ENCODE peak calls at places on chromosomes 2 and 18, in five cellular contexts. L is HCT116, D is fibroblast of pulmonary artery, J is RWPE1, G is BJ. F is an unnamed sample.

GRCh38 chr2:169173876-169174275 is 104.5 kb downstream of the DHRS9 start:
- DNase-seq in L (no peak), D (no peak), J (no peak), G (no peak), F (no peak)

GRCh38 chr2:183349046-183349445 is 224.8 kb downstream of the NUP35 start:
- DNase-seq in L (no peak), D (no peak), J (no peak), G (no peak), F (no peak)

GRCh38 chr2:114546511-114546910 is 104.1 kb downstream of the DPP10 start:
- DNase-seq in L (no peak), D (no peak), J (no peak), G (no peak), F (no peak)

GRCh38 chr2:201969938-201970785 is 63.5 kb upstream of the FZD7 start:
- DNase-seq in L (no peak), D (peak), J (no peak), G (no peak), F (peak)

GRCh38 chr2:9805435-9806297 is 37.6 kb upstream of the TAF1B start:
- DNase-seq in L (no peak), D (peak), J (no peak), G (no peak), F (peak)

GRCh38 chr18:70243545-70243944 is 38.1 kb upstream of the RTTN start:
- DNase-seq in L (no peak), D (no peak), J (no peak), G (no peak), F (no peak)

GRCh38 chr18:73715228-73715670 is 432.4 kb downstream of the FBXO15 start:
- DNase-seq in L (no peak), D (peak), J (no peak), G (no peak), F (peak)

GRCh38 chr2:129821445-129821844 is 158.0 kb upstream of the RAB6C start:
- DNase-seq in L (no peak), D (no peak), J (no peak), G (no peak), F (no peak)

GRCh38 chr2:187461294-187462261 is 13.5 kb upstream of the CALCRL start:
- DNase-seq in L (no peak), D (peak), J (no peak), G (no peak), F (peak)

GRCh38 chr18:42025974-42026625 is 71.1 kb downstream of the PIK3C3 start:
- DNase-seq in L (no peak), D (no peak), J (no peak), G (no peak), F (no peak)

GRCh38 chr18:7259482-7259881 is 28.6 kb downstream of the LRRC30 start:
- DNase-seq in L (no peak), D (no peak), J (no peak), G (no peak), F (no peak)

GRCh38 chr2:176457486-176457885 is 188.2 kb downstream of the MTX2 start:
- DNase-seq in L (no peak), D (peak), J (no peak), G (no peak), F (peak)

GRCh38 chr2:179443175-179443574 is 178.5 kb upstream of the SESTD1 start:
- DNase-seq in L (no peak), D (no peak), J (no peak), G (no peak), F (no peak)

GRCh38 chr18:48680339-48680738 is 141.5 kb downstream of the CTIF start:
- DNase-seq in L (no peak), D (no peak), J (no peak), G (no peak), F (no peak)

GRCh38 chr2:179270689-179271088 is 6.1 kb upstream of the SESTD1 start:
- DNase-seq in L (no peak), D (no peak), J (no peak), G (no peak), F (no peak)

GRCh38 chr18:43277164-43277600 is at the start of gene SYT4:
- DNase-seq in L (no peak), D (peak), J (peak), G (no peak), F (peak)

GRCh38 chr2:98412751-98413445 is 31.8 kb upstream of the INPP4A start:
- DNase-seq in L (peak), D (peak), J (peak), G (peak), F (peak)

GRCh38 chr2:11305958-11306357 is 38.5 kb downstream of the ROCK2 start:
- DNase-seq in L (no peak), D (peak), J (no peak), G (peak), F (peak)

GRCh38 chr2:74226648-74227213 is 28.3 kb downstream of the MTHFD2 start:
- DNase-seq in L (no peak), D (no peak), J (peak), G (no peak), F (peak)

GRCh38 chr2:10537522-10538195 is 89.5 kb upstream of the ODC1 start:
- DNase-seq in L (no peak), D (no peak), J (no peak), G (no peak), F (no peak)

GRCh38 chr2:21195326-21195725 is 71.6 kb downstream of the TDRD15 start:
- DNase-seq in L (no peak), D (no peak), J (no peak), G (no peak), F (no peak)

GRCh38 chr2:6556755-6557154 is 309.0 kb downstream of the CMPK2 start:
- DNase-seq in L (peak), D (peak), J (peak), G (peak), F (peak)

GRCh38 chr18:12408247-12408869 is 629 bp downstream of the PRELID3A start:
- DNase-seq in L (no peak), D (peak), J (no peak), G (no peak), F (peak)

GRCh38 chr2:149562304-149562703 is 25.3 kb downstream of the MMADHC start:
- DNase-seq in L (no peak), D (peak), J (no peak), G (peak), F (peak)

GRCh38 chr2:204763974-204764703 is 218.9 kb downstream of the PARD3B start:
- DNase-seq in L (no peak), D (no peak), J (no peak), G (no peak), F (no peak)

GRCh38 chr2:186575302-186575701 is 14.6 kb upstream of the ITGAV start:
- DNase-seq in L (peak), D (peak), J (peak), G (peak), F (peak)

GRCh38 chr18:21599585-21600525 is 649 bp downstream of the ESCO1 start:
- DNase-seq in L (no peak), D (peak), J (peak), G (no peak), F (peak)

GRCh38 chr2:196410008-196410407 is 229.5 kb upstream of the CCDC150 start:
- DNase-seq in L (no peak), D (peak), J (no peak), G (no peak), F (no peak)

GRCh38 chr18:11497585-11497984 is 111.8 kb upstream of the SLC35G4 start:
- DNase-seq in L (no peak), D (peak), J (no peak), G (peak), F (peak)

GRCh38 chr2:153360239-153360638 is 118.3 kb downstream of the RPRM start:
- DNase-seq in L (no peak), D (no peak), J (no peak), G (no peak), F (no peak)

GRCh38 chr2:231094671-231095346 is 30.0 kb downstream of the HTR2B start:
- DNase-seq in L (no peak), D (no peak), J (no peak), G (no peak), F (no peak)

GRCh38 chr2:128396500-128396891 is 77.8 kb upstream of the HS6ST1 start:
- DNase-seq in L (no peak), D (no peak), J (no peak), G (no peak), F (no peak)

GRCh38 chr2:18473241-18473841 is 87.1 kb downstream of the RDH14 start:
- DNase-seq in L (no peak), D (peak), J (peak), G (peak), F (peak)

GRCh38 chr18:66046025-66046602 is 295.3 kb downstream of the CDH7 start:
- DNase-seq in L (no peak), D (no peak), J (no peak), G (no peak), F (no peak)
- TF ChIP-seq CTCF in L (no peak), D (no peak), J (no peak), G (no peak), F (no peak)

GRCh38 chr2:110876167-110876999 is 144.0 kb downstream of the ACOXL start:
- DNase-seq in L (no peak), D (no peak), J (no peak), G (no peak), F (no peak)
- TF ChIP-seq CTCF in L (no peak), D (no peak), J (no peak), G (no peak), F (no peak)

DNA sequence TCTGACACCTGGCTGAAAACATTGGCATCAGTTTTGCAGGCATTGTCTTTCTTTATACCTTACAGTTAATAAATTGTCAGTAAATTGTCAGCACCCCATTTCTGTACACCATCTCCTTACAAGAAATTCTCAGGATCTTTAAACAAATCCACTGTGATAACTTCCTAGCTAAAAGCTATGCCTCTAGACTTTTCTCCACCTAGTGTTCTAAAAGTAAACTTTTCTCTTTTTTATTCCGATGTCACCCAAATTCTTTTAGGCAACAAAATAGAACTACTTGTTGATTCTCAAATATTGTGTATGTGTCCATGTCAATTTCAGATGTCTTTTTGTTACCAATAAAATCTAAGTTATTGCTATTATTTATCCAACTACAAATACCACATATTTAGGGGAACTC is 617.4 kb upstream of the NRXN1 start:
- DNase-seq in L (no peak), D (no peak), J (no peak), G (no peak), F (no peak)
- TF ChIP-seq CTCF in L (no peak), D (peak), J (no peak), G (no peak), F (no peak)

DNA sequence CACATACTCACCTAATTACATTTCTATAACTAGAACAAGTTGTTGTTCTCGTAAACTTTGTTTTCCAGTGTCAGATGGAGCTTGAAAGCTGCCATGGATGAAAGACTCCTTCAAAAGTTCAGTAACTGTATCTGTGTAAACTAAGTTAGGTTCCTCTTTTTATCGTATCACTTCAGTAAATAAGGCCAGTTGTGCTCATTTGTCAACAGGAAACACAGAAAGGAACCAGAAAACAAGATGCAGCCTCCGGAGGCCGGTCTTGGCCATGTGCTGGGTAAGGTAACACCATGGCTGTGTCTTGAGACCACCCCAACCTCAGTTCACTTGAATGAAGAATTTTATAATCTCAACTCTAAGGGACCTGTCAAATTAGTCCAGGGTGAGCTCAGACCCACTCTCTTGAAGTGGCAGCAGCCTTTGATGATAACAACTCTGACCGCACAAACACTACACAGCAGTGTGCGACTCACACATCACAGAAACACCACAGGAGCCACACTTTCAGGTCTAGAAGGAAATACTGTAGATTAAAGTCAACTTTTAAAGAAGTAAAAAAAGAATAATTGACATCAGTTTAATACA is 213.8 kb downstream of the AFF3 start:
- DNase-seq in L (no peak), D (no peak), J (no peak), G (no peak), F (no peak)
- TF ChIP-seq CTCF in L (no peak), D (no peak), J (no peak), G (no peak), F (no peak)

GRCh38 chr2:177671662-177672061 is 279.1 kb downstream of the AGPS start:
- DNase-seq in L (no peak), D (no peak), J (no peak), G (no peak), F (no peak)
- TF ChIP-seq CTCF in L (no peak), D (no peak), J (no peak), G (no peak), F (no peak)

GRCh38 chr2:144553379-144553778 is 33.5 kb upstream of the ZEB2 start:
- DNase-seq in L (no peak), D (peak), J (peak), G (peak), F (peak)

GRCh38 chr2:144548532-144549191 is 28.7 kb upstream of the ZEB2 start:
- DNase-seq in L (no peak), D (no peak), J (no peak), G (no peak), F (no peak)

GRCh38 chr2:144552821-144553220 is 32.9 kb upstream of the ZEB2 start:
- DNase-seq in L (no peak), D (no peak), J (no peak), G (no peak), F (no peak)

GRCh38 chr2:144550084-144550483 is 30.2 kb upstream of the ZEB2 start:
- DNase-seq in L (no peak), D (no peak), J (no peak), G (no peak), F (no peak)

DNA sequence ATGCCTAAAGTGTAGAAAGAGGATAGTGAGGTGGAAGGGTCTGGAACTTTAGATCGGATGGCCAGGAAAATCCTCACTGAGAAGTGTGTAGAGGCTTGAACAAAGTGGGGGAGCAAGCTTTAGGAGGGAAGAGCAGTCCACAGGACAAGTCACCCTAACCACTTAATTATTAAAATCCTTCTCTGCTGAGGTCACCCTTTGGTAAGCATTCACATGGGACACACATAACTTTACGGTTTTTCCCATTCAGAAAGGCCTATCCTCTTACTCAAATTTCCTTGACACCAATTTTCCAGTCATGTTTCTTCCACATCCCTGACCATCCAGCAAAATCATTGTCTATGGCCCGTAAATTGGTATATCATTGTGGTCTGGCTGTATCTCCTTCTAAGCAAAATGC is 31.0 kb upstream of the ZEB2 start:
- DNase-seq in L (no peak), D (no peak), J (no peak), G (peak), F (no peak)
- TF ChIP-seq CTCF in L (no peak), D (no peak), J (no peak), G (no peak), F (no peak)

F was measured in cardiac fibroblast.